ENCODE peak calls at places on chromosomes 5 and 9, in four cellular contexts. E is heart right ventricle, W is MM.1S, X is GM06990. R is an unnamed sample.

GRCh38 chr5:99607124-99607523 is 678.3 kb upstream of the CHD1 start:
- DNase-seq in W (no peak), X (no peak), E (no peak), R (no peak)

GRCh38 chr9:111095423-111095822 is 57.2 kb upstream of the LPAR1 start:
- DNase-seq in E (no peak), X (no peak), W (no peak), R (no peak)

GRCh38 chr5:145160679-145161078 is 674.5 kb downstream of the PRELID2 start:
- DNase-seq in E (no peak), X (no peak), W (no peak), R (no peak)

GRCh38 chr5:151082976-151083651 is 2.3 kb upstream of the TNIP1 start:
- DNase-seq in X (no peak), W (peak), E (no peak), R (peak)

GRCh38 chr9:132243156-132244074 is 81.6 kb downstream of the NTNG2 start:
- DNase-seq in E (no peak), X (no peak), W (no peak), R (no peak)

GRCh38 chr9:91117959-91118651 is 243.6 kb downstream of the AUH start:
- DNase-seq in W (no peak), E (peak), X (no peak), R (peak)

GRCh38 chr9:89996717-89997116 is 391.9 kb downstream of the GADD45G start:
- DNase-seq in E (no peak), X (no peak), W (no peak), R (peak)

GRCh38 chr9:13588151-13589043 is 308.9 kb upstream of the MPDZ start:
- DNase-seq in E (no peak), X (no peak), W (no peak), R (peak)

GRCh38 chr5:2239237-2239910 is 356.6 kb upstream of the IRX4 start:
- DNase-seq in E (no peak), X (no peak), W (no peak), R (no peak)

GRCh38 chr5:97478513-97478912 is 295.5 kb upstream of the RIOK2 start:
- DNase-seq in E (no peak), X (no peak), W (no peak), R (peak)

GRCh38 chr5:137061382-137061781 is 437.7 kb downstream of the SPOCK1 start:
- DNase-seq in E (no peak), X (no peak), W (no peak), R (no peak)

GRCh38 chr5:67636091-67636490 is 439.5 kb upstream of the CD180 start:
- DNase-seq in W (no peak), X (no peak), E (peak), R (no peak)

GRCh38 chr9:135588886-135589595 is 27.5 kb downstream of the PAEP start:
- DNase-seq in E (no peak), W (no peak), X (no peak), R (no peak)

GRCh38 chr5:103510851-103511553 is 51.6 kb downstream of the NUDT12 start:
- DNase-seq in X (no peak), W (no peak), E (no peak), R (no peak)

GRCh38 chr9:99485461-99485860 is 263.4 kb downstream of the SEC61B start:
- DNase-seq in E (no peak), X (no peak), W (no peak), R (peak)

GRCh38 chr9:15373201-15373530 is 49.5 kb upstream of the SNAPC3 start:
- DNase-seq in E (no peak), W (no peak), X (no peak), R (peak)

GRCh38 chr5:158877706-158878105 is 222.0 kb downstream of the EBF1 start:
- DNase-seq in W (no peak), E (no peak), X (no peak), R (no peak)

GRCh38 chr5:58854396-58854795 is 271.5 kb downstream of the RAB3C start:
- DNase-seq in X (no peak), W (no peak), E (no peak), R (no peak)

GRCh38 chr5:53403758-53404157 is 76.7 kb upstream of the FST start:
- DNase-seq in W (no peak), X (no peak), E (no peak), R (no peak)

GRCh38 chr9:100268271-100268670 is 84.5 kb downstream of the TEX10 start:
- DNase-seq in X (no peak), W (no peak), E (no peak), R (no peak)

GRCh38 chr9:112295174-112295573 is 38.2 kb downstream of the PTBP3 start:
- DNase-seq in W (no peak), X (no peak), E (no peak), R (no peak)

GRCh38 chr9:100286257-100286656 is 66.5 kb downstream of the TEX10 start:
- DNase-seq in X (no peak), W (no peak), E (no peak), R (no peak)

GRCh38 chr5:23367863-23368262 is 139.5 kb upstream of the PRDM9 start:
- DNase-seq in E (no peak), X (no peak), W (no peak), R (peak)

GRCh38 chr5:179974281-179974945 is 66.7 kb upstream of the TBC1D9B start:
- DNase-seq in E (no peak), W (no peak), X (no peak), R (no peak)

GRCh38 chr9:114339130-114339908 is 9.7 kb downstream of the ORM2 start:
- DNase-seq in X (peak), W (peak), E (peak), R (peak)

GRCh38 chr9:93164085-93164484 is 19.9 kb upstream of the WNK2 start:
- DNase-seq in E (no peak), X (no peak), W (no peak), R (no peak)

GRCh38 chr9:15277400-15278137 is 29.4 kb downstream of the TTC39B start:
- DNase-seq in W (no peak), E (no peak), X (no peak), R (peak)

GRCh38 chr5:91266184-91266705 is 116.9 kb downstream of the ARRDC3 start:
- DNase-seq in W (peak), X (peak), E (no peak), R (peak)

GRCh38 chr5:1726469-1726865 is 73.2 kb downstream of the MRPL36 start:
- DNase-seq in W (no peak), E (no peak), X (no peak), R (no peak)

GRCh38 chr5:157689942-157690689 is 18.8 kb downstream of the C5orf52 start:
- DNase-seq in X (peak), W (no peak), E (peak), R (no peak)

GRCh38 chr5:42991477-42992034 is 48.6 kb downstream of the ANXA2R start:
- DNase-seq in X (peak), E (peak), W (no peak), R (no peak)

GRCh38 chr5:56543431-56544385 is 271.6 kb upstream of the MAP3K1 start:
- DNase-seq in X (no peak), E (no peak), W (no peak), R (no peak)

GRCh38 chr5:121366515-121366914 is 485.2 kb upstream of the FTMT start:
- DNase-seq in E (no peak), X (no peak), W (no peak), R (peak)

GRCh38 chr5:36870399-36871040 is 6.0 kb upstream of the NIPBL start:
- DNase-seq in X (peak), W (peak), E (no peak), R (peak)

GRCh38 chr5:80054682-80055081 is 19.5 kb downstream of the THBS4 start:
- DNase-seq in E (no peak), X (no peak), W (no peak), R (no peak)

GRCh38 chr9:34810187-34810524 is 100.2 kb upstream of the CCL21 start:
- DNase-seq in X (no peak), W (no peak), E (no peak), R (no peak)

GRCh38 chr9:34809504-34810186 is 99.7 kb upstream of the CCL21 start:
- DNase-seq in E (peak), W (no peak), X (no peak), R (peak)
- TF ChIP-seq CTCF in E (no peak), W (no peak), X (no peak), R (peak)

GRCh38 chr5:177453852-177454396 is 7.3 kb downstream of the PRR7 start:
- DNase-seq in W (no peak), X (no peak), E (peak), R (no peak)
- H3K4me3 ChIP-seq in W (peak), X (peak), E (peak), R (no peak)

GRCh38 chr5:134374234-134374633 is 2.9 kb downstream of the UBE2B start:
- DNase-seq in E (no peak), W (no peak), X (no peak), R (no peak)

GRCh38 chr5:134371834-134372340 is 518 bp downstream of the UBE2B start:
- DNase-seq in E (peak), W (peak), X (no peak), R (peak)

GRCh38 chr5:134365604-134366003 is 1.4 kb downstream of the CDKL3 start:
- DNase-seq in E (no peak), W (no peak), X (no peak), R (no peak)

GRCh38 chr5:134370306-134370870 is 981 bp upstream of the UBE2B start:
- DNase-seq in W (no peak), E (no peak), X (no peak), R (no peak)

DNA sequence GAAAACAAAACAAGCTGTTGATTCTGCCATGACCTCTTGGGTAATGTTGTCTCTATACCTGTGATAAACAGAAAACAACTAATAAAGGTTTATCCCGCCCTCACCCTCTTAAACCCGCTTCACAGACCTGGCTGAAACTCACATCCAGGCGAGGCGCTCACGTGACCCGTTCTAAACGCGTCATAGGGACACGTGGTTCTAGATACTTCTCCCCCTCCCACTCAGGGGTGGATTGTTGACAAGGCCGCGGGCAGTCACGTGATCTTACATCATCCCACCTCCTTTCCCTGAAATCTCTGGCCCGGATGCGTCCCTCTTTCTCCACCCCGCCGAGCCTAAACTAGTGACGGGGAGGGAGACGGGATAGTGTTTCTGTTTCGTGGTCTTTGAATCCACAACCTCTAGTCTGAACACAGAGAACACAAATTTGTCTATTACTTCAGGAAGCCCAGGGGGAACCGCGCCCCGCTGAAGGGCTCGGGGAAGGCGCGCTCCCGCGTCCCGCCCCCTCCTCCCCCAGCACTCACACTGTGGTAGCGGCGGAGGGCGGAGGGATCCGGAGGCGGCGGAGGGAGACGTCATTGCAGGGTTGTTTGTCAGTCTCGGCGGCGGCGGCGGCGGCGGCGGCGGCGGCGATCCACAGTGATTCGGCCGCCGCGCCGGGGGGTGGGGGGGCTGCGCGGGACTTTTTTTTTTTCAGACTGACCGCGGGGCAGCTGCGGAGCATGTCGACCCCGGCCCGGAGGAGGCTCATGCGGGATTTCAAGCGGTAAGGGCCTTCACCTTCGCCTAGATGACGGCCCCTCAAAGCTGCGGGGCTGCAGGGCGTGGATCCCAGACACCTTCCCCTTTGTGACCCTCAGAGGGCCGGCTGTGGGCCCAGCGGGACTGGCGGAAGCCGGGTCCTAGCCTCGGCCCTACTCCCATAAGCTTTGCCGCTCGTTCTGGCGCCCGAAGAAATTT is at the start of gene UBE2B:
- DNase-seq in X (peak), W (peak), E (peak), R (peak)
- TF ChIP-seq CTCF in X (no peak), W (no peak), E (no peak), R (no peak)

GRCh38 chr9:136651859-136652258 is 10.9 kb upstream of the EGFL7 start:
- DNase-seq in W (no peak), X (no peak), E (no peak), R (no peak)

GRCh38 chr9:136645903-136646754 is 16.6 kb upstream of the EGFL7 start:
- DNase-seq in X (no peak), W (no peak), E (peak), R (no peak)

GRCh38 chr9:136646827-136647711 is 15.6 kb upstream of the EGFL7 start:
- DNase-seq in W (no peak), X (no peak), E (peak), R (no peak)

GRCh38 chr9:136650648-136651047 is 12.1 kb upstream of the EGFL7 start:
- DNase-seq in E (no peak), W (no peak), X (no peak), R (no peak)

GRCh38 chr9:136648746-136649145 is 14.0 kb upstream of the EGFL7 start:
- DNase-seq in X (no peak), E (peak), W (no peak), R (no peak)
- H3K4me3 ChIP-seq in X (no peak), E (peak), W (no peak), R (no peak)

GRCh38 chr5:149550267-149550582 is 1.0 kb downstream of the CSNK1A1 start:
- DNase-seq in X (no peak), E (no peak), W (peak), R (peak)

GRCh38 chr5:149550608-149551226 is 522 bp downstream of the CSNK1A1 start:
- DNase-seq in X (no peak), E (no peak), W (peak), R (no peak)

GRCh38 chr5:149552761-149553160 is 1.5 kb upstream of the CSNK1A1 start:
- DNase-seq in X (no peak), W (no peak), E (no peak), R (no peak)

GRCh38 chr5:149551227-149552037 is at the start of gene CSNK1A1:
- DNase-seq in W (peak), X (peak), E (peak), R (peak)

DNA sequence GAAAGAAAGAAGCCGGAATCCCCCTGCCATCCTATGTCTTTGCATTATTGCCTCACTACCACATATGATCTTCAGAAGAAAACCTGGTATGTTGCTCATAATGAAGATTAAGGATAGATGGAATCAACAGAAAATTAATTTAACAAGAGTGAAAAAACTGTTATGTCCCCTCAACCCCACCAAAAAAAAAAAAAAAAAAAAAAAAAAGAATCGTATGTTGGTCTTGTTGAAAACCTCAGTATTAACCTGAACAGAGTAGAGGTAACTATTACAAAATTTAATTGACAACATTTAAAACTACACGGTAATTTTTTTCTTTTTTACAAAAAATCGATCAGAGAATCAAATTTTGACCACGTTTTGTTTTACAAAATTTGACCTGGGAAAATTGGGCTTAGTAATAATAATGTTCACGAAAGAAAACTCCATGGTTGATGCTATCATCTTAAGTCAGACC is 827 bp upstream of the CSNK1A1 start:
- DNase-seq in E (no peak), W (no peak), X (no peak), R (no peak)
- TF ChIP-seq CTCF in E (no peak), W (no peak), X (no peak), R (no peak)

GRCh38 chr5:93192683-93193082 is 388.3 kb downstream of the NR2F1-AS1 start:
- DNase-seq in E (no peak), W (no peak), X (no peak), R (no peak)

GRCh38 chr5:93193756-93194155 is 387.3 kb downstream of the NR2F1-AS1 start:
- DNase-seq in X (no peak), W (peak), E (no peak), R (no peak)

GRCh38 chr5:93191016-93191415 is 390.0 kb downstream of the NR2F1-AS1 start:
- DNase-seq in W (no peak), X (no peak), E (no peak), R (no peak)

GRCh38 chr5:93191426-93191825 is 389.6 kb downstream of the NR2F1-AS1 start:
- DNase-seq in E (no peak), W (no peak), X (no peak), R (peak)

DNA sequence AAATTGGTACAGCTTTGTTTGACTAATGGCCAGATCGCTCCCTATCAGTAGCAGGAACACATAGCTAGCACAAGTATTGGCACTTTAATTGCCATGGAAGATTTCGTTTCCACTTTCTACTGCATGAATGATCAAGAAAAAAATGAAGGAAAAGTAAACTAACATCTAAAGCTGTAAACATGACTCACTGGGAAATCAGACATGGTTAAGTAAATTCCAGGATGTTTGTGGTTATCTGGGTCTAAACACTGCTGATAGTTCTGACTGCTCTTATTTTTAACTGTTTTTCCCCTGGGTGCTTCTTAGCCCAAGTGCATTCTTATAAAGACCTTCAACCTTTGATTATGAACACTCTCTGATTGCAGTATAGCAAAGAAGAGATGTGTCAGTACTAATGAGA is 388.9 kb downstream of the NR2F1-AS1 start:
- DNase-seq in X (no peak), W (no peak), E (no peak), R (peak)
- H3K4me3 ChIP-seq in X (no peak), W (no peak), E (no peak), R (no peak)

GRCh38 chr9:130286781-130287428 is 21.3 kb downstream of the HMCN2 start:
- DNase-seq in W (no peak), E (no peak), X (no peak), R (no peak)
- TF ChIP-seq CTCF in W (no peak), E (no peak), X (no peak), R (no peak)

GRCh38 chr9:96617439-96618185 is 2.0 kb downstream of the CDC14B start:
- DNase-seq in E (no peak), X (no peak), W (no peak), R (no peak)

GRCh38 chr9:96615421-96615820 is 4.2 kb downstream of the CDC14B start:
- DNase-seq in E (no peak), X (no peak), W (no peak), R (no peak)

GRCh38 chr9:96618209-96619108 is 1.2 kb downstream of the CDC14B start:
- DNase-seq in E (peak), W (no peak), X (no peak), R (peak)

GRCh38 chr9:96619109-96619435 is 571 bp downstream of the CDC14B start:
- DNase-seq in E (peak), W (no peak), X (no peak), R (no peak)

DNA sequence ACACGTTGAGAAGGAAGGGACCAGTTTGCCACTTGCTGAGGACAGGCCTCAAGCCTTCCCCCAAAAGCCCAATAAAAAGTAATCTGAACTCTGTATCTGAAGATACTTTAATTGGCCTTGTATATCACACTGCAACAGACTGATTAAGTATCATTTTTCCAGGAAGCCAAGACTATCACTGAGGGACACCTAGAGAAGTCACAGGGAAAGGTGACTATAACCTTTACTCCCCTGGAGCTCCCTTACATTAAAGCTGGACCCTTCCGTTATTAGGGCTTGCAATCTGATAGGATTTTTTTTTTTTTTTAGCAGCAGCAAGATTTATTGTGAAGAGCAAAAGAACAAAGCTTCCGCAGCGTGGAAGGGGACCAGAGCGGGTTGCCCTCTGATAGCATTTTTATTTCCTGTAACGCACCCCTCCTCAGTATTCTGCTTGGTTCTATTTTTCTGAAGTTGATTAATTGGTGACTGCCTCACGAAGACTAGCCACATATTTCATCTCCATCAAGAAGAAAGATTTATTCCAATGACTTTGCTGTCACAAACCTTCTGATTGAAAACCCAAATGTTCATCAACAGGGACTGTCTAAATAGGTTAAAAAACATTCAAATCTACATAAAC is 2.7 kb downstream of the CDC14B start:
- DNase-seq in W (no peak), E (no peak), X (no peak), R (no peak)
- H3K4me3 ChIP-seq in W (no peak), E (no peak), X (no peak), R (no peak)

R was measured in fibroblast of mammary gland.